ENCODE peak calls at places on chromosomes 6 and 20, in eight cellular contexts. Y is stimulated activated CD4-positive, alpha-beta T cell treated with anti-CD3 and anti-CD28 coated beads, Interleukin-12 subunit alpha, Interleukin-12 subunit beta, amount 100 ng/mL, for 24 hours; I is anterior cingulate cortex; O is endodermal cell; T is renal cortical epithelial cell; S is mammary epithelial cell; D is SW 1271; X is globus pallidus. A is an unnamed sample.

GRCh38 chr6:43923376-43924221 is 153.6 kb downstream of the VEGFA start:
- DNase-seq in X (no peak), Y (no peak), I (no peak), T (peak; percentile 49), D (no peak), O (no peak), S (peak; percentile 78), A (peak; percentile 54)

GRCh38 chr20:38353298-38353697 is 7.0 kb downstream of the LBP start:
- DNase-seq in S (no peak), T (peak; percentile 77), D (no peak), O (no peak), I (no peak), Y (no peak), X (no peak), A (no peak)

GRCh38 chr6:113842165-113842564 is 15.0 kb upstream of the MARCKS start:
- DNase-seq in Y (no peak), O (no peak), I (no peak), S (no peak), X (no peak), T (peak; percentile 83), D (no peak), A (peak; percentile 93)

GRCh38 chr6:150719861-150720260 is 120.2 kb downstream of the PLEKHG1 start:
- DNase-seq in O (no peak), D (no peak), T (peak; percentile 34), Y (no peak), I (no peak), X (no peak), S (no peak), A (peak; percentile 45)

GRCh38 chr20:8673116-8673515 is 395.8 kb upstream of the PLCB4 start:
- DNase-seq in O (no peak), Y (no peak), I (no peak), X (no peak), S (no peak), T (no peak), D (no peak), A (no peak)

GRCh38 chr6:142551145-142551811 is 249.5 kb downstream of the ADGRG6 start:
- DNase-seq in S (peak; percentile 84), D (no peak), X (no peak), Y (no peak), O (peak; percentile 61), T (peak; percentile 83), I (no peak), A (peak; percentile 11)

GRCh38 chr6:33672808-33673207 is 38.7 kb downstream of the UQCC2 start:
- DNase-seq in X (no peak), O (peak; percentile 88), T (peak; percentile 95), Y (no peak), I (no peak), D (peak; percentile 89), S (peak; percentile 88), A (peak; percentile 90)

GRCh38 chr20:44154521-44155001 is 32.4 kb downstream of the JPH2 start:
- DNase-seq in Y (no peak), S (peak; percentile 67), D (no peak), I (no peak), O (peak; percentile 71), X (no peak), T (no peak), A (peak; percentile 53)

GRCh38 chr6:85449818-85450577 is at the start of gene NT5E:
- DNase-seq in X (peak; percentile 65), Y (no peak), O (peak; percentile 93), T (peak; percentile 57), I (peak; percentile 62), D (peak; percentile 79), S (peak; percentile 77), A (peak; percentile 61)

GRCh38 chr6:37433657-37434271 is 743 bp downstream of the CMTR1 start:
- DNase-seq in D (peak; percentile 12), O (peak; percentile 50), Y (peak; percentile 17), S (peak; percentile 39), I (no peak), X (peak; percentile 38), T (peak; percentile 26), A (no peak)

GRCh38 chr6:40788661-40789111 is 201.5 kb upstream of the LRFN2 start:
- DNase-seq in S (no peak), X (no peak), I (no peak), D (no peak), Y (peak; percentile 2), O (no peak), T (no peak), A (peak; percentile 6)

GRCh38 chr6:16305246-16305725 is 66.9 kb downstream of the GMPR start:
- DNase-seq in X (no peak), O (no peak), S (no peak), D (no peak), Y (no peak), T (no peak), I (no peak), A (no peak)

GRCh38 chr20:20528896-20529295 is 161.0 kb downstream of the INSM1 start:
- DNase-seq in X (no peak), S (no peak), O (no peak), D (no peak), I (no peak), Y (no peak), T (no peak), A (no peak)

GRCh38 chr6:89268776-89269175 is 46.3 kb downstream of the GABRR2 start:
- DNase-seq in I (no peak), S (no peak), X (no peak), T (peak; percentile 90), Y (no peak), O (no peak), D (no peak), A (no peak)

GRCh38 chr6:136547336-136547735 is 2.9 kb downstream of the MAP7 start:
- DNase-seq in I (no peak), T (peak; percentile 71), Y (no peak), O (no peak), X (peak; percentile 83), S (peak; percentile 35), D (peak; percentile 51), A (peak; percentile 26)

GRCh38 chr6:36949636-36950035 is 4.9 kb upstream of the PI16 start:
- DNase-seq in T (peak; percentile 32), S (peak; percentile 62), I (no peak), Y (no peak), D (peak; percentile 42), O (no peak), X (no peak), A (peak; percentile 66)

GRCh38 chr6:90484903-90485302 is 102.0 kb downstream of the MAP3K7 start:
- DNase-seq in Y (no peak), I (peak; percentile 58), T (no peak), O (peak; percentile 64), D (no peak), S (no peak), X (peak; percentile 92), A (no peak)

GRCh38 chr20:19944772-19945459 is 72.2 kb upstream of the NAA20 start:
- DNase-seq in S (peak; percentile 50), X (no peak), D (no peak), T (peak; percentile 59), I (no peak), Y (no peak), O (no peak), A (peak; percentile 85)

GRCh38 chr6:43823879-43824740 is 54.1 kb downstream of the VEGFA start:
- DNase-seq in X (no peak), I (no peak), D (no peak), T (peak; percentile 75), O (no peak), S (no peak), Y (no peak), A (no peak)

GRCh38 chr20:60034231-60035110 is 76.2 kb downstream of the CDH26 start:
- DNase-seq in D (no peak), I (no peak), O (peak; percentile 43), T (peak; percentile 36), S (no peak), X (peak; percentile 51), Y (no peak), A (no peak)

GRCh38 chr20:37681384-37681977 is 12.3 kb upstream of the CTNNBL1 start:
- DNase-seq in T (no peak), I (no peak), O (peak; percentile 63), X (no peak), D (no peak), S (no peak), Y (no peak), A (no peak)

GRCh38 chr6:129140571-129140970 is 257.6 kb downstream of the LAMA2 start:
- DNase-seq in T (no peak), O (no peak), Y (no peak), I (no peak), S (no peak), D (no peak), X (no peak), A (no peak)

GRCh38 chr6:129852257-129852858 is 8.8 kb downstream of the TMEM244 start:
- DNase-seq in O (no peak), I (no peak), S (no peak), T (no peak), Y (no peak), D (peak; percentile 6), X (no peak), A (peak; percentile 29)

A was measured in astrocyte.